ENCODE peak calls at places on chromosomes 16 and 17, in six cellular contexts. Q is GM12892, Z is transverse colon, H is GM12878, U is H1, G is prostate gland. L is an unnamed sample.
A peak's percentile ranks its signal among the peaks of the same experiment; 100 is the strongest.

GRCh38 chr17:7479389-7480192 is at the start of gene ZBTB4:
- DNase-seq in G (peak; percentile 62), H (no peak), Z (peak; percentile 66), U (no peak), Q (peak; percentile 63), L (peak; percentile 82)

GRCh38 chr17:1104222-1104621 is 75.6 kb downstream of the ABR start:
- DNase-seq in Q (no peak), U (no peak), G (no peak), H (no peak), Z (no peak), L (no peak)

GRCh38 chr16:67979955-67980678 is at the start of gene DPEP3:
- DNase-seq in Z (no peak), H (no peak), Q (peak; percentile 30), U (no peak), G (no peak), L (no peak)

GRCh38 chr17:4658478-4659305 is 17.2 kb upstream of the ALOX15 start:
- DNase-seq in G (no peak), Q (no peak), Z (no peak), U (no peak), H (no peak), L (no peak)

GRCh38 chr17:1347681-1348318 is 52.2 kb downstream of the YWHAE start:
- DNase-seq in G (peak; percentile 58), Q (no peak), H (no peak), Z (peak; percentile 59), U (no peak), L (peak; percentile 75)

GRCh38 chr16:67184453-67185002 is 765 bp upstream of the MATCAP1 start:
- DNase-seq in Z (no peak), G (no peak), U (no peak), Q (no peak), H (no peak), L (no peak)

GRCh38 chr17:70808596-70808995 is 639.3 kb downstream of the KCNJ2 start:
- DNase-seq in Z (no peak), U (no peak), G (no peak), H (no peak), Q (no peak), L (no peak)

GRCh38 chr17:67601897-67602296 is 115.8 kb upstream of the NOL11 start:
- DNase-seq in Q (no peak), Z (no peak), U (no peak), H (no peak), G (no peak), L (no peak)

GRCh38 chr16:11796227-11797165 is 562 bp downstream of the ZC3H7A start:
- DNase-seq in G (peak; percentile 62), Z (peak; percentile 68), H (no peak), Q (no peak), U (no peak), L (peak; percentile 87)

GRCh38 chr17:69154267-69154666 is 12.6 kb upstream of the ABCA6 start:
- DNase-seq in Q (no peak), G (no peak), U (no peak), Z (no peak), H (no peak), L (no peak)

GRCh38 chr17:35784895-35785294 is 10.5 kb downstream of the MMP28 start:
- DNase-seq in Q (no peak), U (no peak), G (no peak), Z (no peak), H (no peak), L (peak; percentile 36)

GRCh38 chr16:30615358-30616076 is 5.3 kb upstream of the ZNF689 start:
- DNase-seq in Z (peak; percentile 82), G (peak; percentile 54), U (peak; percentile 82), Q (peak; percentile 41), H (no peak), L (no peak)

GRCh38 chr16:26772503-26772902 is 294.2 kb upstream of the C16orf82 start:
- DNase-seq in G (no peak), Z (no peak), U (no peak), Q (no peak), H (no peak), L (no peak)

GRCh38 chr17:45144199-45145034 is 3.9 kb upstream of the HEXIM1 start:
- DNase-seq in Q (no peak), U (no peak), G (peak; percentile 56), H (no peak), Z (peak; percentile 69), L (peak; percentile 86)

GRCh38 chr17:74012465-74012864 is 191.0 kb upstream of the RPL38 start:
- DNase-seq in Z (no peak), Q (no peak), G (no peak), U (no peak), H (no peak), L (no peak)

GRCh38 chr17:68514809-68515208 is 2.6 kb downstream of the PRKAR1A start:
- DNase-seq in Q (no peak), Z (no peak), H (no peak), G (no peak), U (no peak), L (no peak)

GRCh38 chr16:68790944-68791343 is 52.4 kb upstream of the TANGO6 start:
- DNase-seq in G (no peak), H (no peak), U (no peak), Z (no peak), Q (no peak), L (no peak)

GRCh38 chr16:83473109-83473508 is 334.7 kb upstream of the HSBP1 start:
- DNase-seq in H (no peak), U (no peak), Z (no peak), Q (no peak), G (peak; percentile 11), L (no peak)

GRCh38 chr16:51615141-51615540 is 464.1 kb upstream of the SALL1 start:
- DNase-seq in Q (no peak), H (no peak), U (no peak), Z (no peak), G (no peak), L (no peak)

GRCh38 chr17:44925731-44926697 is 10.7 kb upstream of the GFAP start:
- DNase-seq in Q (no peak), Z (no peak), H (no peak), U (no peak), G (no peak), L (peak; percentile 61)

GRCh38 chr17:28528329-28529011 is 22.3 kb downstream of the FOXN1 start:
- DNase-seq in H (no peak), G (no peak), Q (no peak), U (no peak), Z (peak; percentile 69), L (no peak)

GRCh38 chr16:74305286-74305685 is 8.7 kb downstream of the PSMD7 start:
- DNase-seq in G (no peak), Q (no peak), H (no peak), Z (no peak), U (no peak), L (no peak)

GRCh38 chr16:89562027-89562599 is 1.6 kb downstream of the RPL13 start:
- DNase-seq in H (no peak), G (peak; percentile 28), U (no peak), Z (peak; percentile 58), Q (no peak), L (no peak)
- TF ChIP-seq POLR2AphosphoS5 in H (peak; percentile 51), G (no peak), U (peak; percentile 55), Z (no peak), Q (no peak), L (no peak)

DNA sequence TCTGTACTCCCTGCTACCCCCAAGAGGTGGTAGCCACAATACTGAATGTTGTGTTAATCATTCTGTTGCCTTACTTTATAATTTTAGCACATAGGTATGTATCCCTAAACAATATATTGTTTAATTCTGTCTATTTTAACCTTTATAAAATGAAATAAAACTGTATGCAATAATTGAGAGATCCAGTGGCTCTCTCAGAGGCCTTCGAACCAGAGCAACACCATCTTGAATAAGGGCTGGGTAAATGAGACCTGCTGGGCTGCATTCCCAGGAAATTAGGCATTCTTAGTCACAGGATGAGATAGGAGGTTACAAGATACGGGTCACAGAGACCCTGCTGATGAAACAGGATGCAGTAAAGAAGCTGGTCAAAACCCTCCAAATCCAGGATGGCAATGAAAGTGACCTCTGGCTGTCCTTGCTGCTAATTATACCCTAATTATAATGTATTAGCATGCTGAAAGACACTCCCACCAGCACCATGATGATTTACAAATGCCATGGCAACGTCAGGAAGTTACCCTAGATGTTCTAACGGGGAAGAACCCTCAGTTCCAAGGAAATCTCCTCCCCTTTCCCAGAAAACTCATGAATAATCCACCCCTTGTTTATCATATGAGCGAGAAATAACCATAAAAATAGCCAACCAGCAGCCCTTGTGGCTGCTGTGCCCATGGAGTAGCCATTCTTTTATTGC is 2.0 kb upstream of the CANT1 start:
- DNase-seq in H (no peak), Q (no peak), G (no peak), U (no peak), Z (no peak), L (no peak)
- TF ChIP-seq POLR2AphosphoS5 in H (no peak), Q (no peak), G (no peak), U (no peak), Z (no peak), L (no peak)

GRCh38 chr16:21277927-21278706 is at the start of gene CRYM:
- DNase-seq in U (peak; percentile 33), Q (peak; percentile 56), H (no peak), Z (peak; percentile 80), G (peak; percentile 71), L (peak; percentile 79)
- TF ChIP-seq POLR2AphosphoS5 in U (peak; percentile 66), Q (no peak), H (no peak), Z (peak; percentile 11), G (peak; percentile 25), L (no peak)

GRCh38 chr16:54177857-54178490 is 108.6 kb downstream of the IRX3 start:
- DNase-seq in H (no peak), G (no peak), U (no peak), Q (no peak), Z (no peak), L (no peak)

GRCh38 chr16:54176376-54176901 is 110.1 kb downstream of the IRX3 start:
- DNase-seq in U (no peak), Z (no peak), Q (no peak), H (no peak), G (no peak), L (no peak)

GRCh38 chr16:54177052-54177856 is 109.3 kb downstream of the IRX3 start:
- DNase-seq in Q (no peak), U (no peak), H (no peak), Z (no peak), G (no peak), L (peak; percentile 5)

GRCh38 chr16:54180421-54181359 is 105.9 kb downstream of the IRX3 start:
- DNase-seq in Q (no peak), U (no peak), H (no peak), Z (no peak), G (no peak), L (no peak)

DNA sequence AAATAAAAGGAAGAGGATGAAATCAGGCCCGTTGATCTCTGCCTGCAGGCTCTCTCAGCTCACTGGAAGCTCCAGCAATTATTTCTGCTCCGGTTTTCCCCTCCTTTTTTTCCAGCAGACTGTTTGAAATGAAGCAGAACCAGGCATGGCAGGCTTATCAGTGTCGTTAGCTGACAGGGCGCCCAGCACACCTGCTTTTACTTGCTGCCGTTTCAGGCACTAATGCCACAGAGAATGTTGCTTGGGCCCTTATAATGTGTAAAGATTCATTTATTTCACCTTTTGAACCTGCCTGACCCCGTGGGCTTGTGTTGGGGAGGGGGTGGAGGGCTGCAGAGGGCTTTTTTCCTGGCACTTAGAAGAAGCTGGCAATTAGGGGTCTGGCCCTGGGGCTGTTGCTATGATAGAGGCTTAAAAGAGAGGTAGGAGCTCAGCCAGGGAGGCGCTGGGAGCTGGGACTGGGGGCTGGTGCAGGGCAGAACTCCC is 108.1 kb downstream of the IRX3 start:
- DNase-seq in Q (no peak), Z (no peak), U (no peak), H (no peak), G (no peak), L (no peak)
- TF ChIP-seq POLR2AphosphoS5 in Q (no peak), Z (no peak), U (no peak), H (no peak), G (no peak), L (no peak)

GRCh38 chr17:42121066-42121769 is at the start of gene KAT2A:
- DNase-seq in G (peak; percentile 66), Z (peak; percentile 88), U (peak; percentile 43), Q (peak; percentile 98), H (no peak), L (peak; percentile 91)
- TF ChIP-seq POLR2AphosphoS5 in G (peak; percentile 82), Z (peak; percentile 82), U (peak; percentile 86), Q (peak; percentile 82), H (peak; percentile 56), L (peak; percentile 74)